ENCODE peak calls at places on chromosome 10, in nine cellular contexts. L is body of pancreas, B is cardiac muscle cell, I is psoas muscle, E is right cardiac atrium, N is left lung, Z is AG04450, P is RWPE2, A is stomach. K is an unnamed sample.

GRCh38 chr10:91569522-91569921 is 63.3 kb downstream of the PPP1R3C start:
- DNase-seq in I (no peak), B (no peak), A (no peak), E (no peak), N (no peak), L (no peak), Z (no peak), P (no peak), K (no peak)

GRCh38 chr10:79286318-79286951 is 60.8 kb upstream of the PPIF start:
- DNase-seq in Z (no peak), I (peak; percentile 84), A (peak; percentile 79), P (no peak), L (peak; percentile 48), N (peak; percentile 90), B (no peak), E (peak; percentile 91), K (peak; percentile 63)

GRCh38 chr10:131436467-131436866 is 124.9 kb upstream of the TCERG1L start:
- DNase-seq in N (no peak), A (no peak), P (peak; percentile 2), I (no peak), E (no peak), L (no peak), Z (no peak), B (no peak), K (no peak)

GRCh38 chr10:5390607-5391205 is 13.9 kb downstream of the TUBAL3 start:
- DNase-seq in L (no peak), B (no peak), A (no peak), I (no peak), N (no peak), E (no peak), P (no peak), Z (no peak), K (no peak)

GRCh38 chr10:62640386-62640785 is 164.1 kb upstream of the ADO start:
- DNase-seq in A (no peak), E (no peak), Z (no peak), P (no peak), L (no peak), N (peak; percentile 63), I (no peak), B (no peak), K (no peak)

GRCh38 chr10:97708976-97709745 is 4.4 kb upstream of the MARVELD1 start:
- DNase-seq in L (peak; percentile 71), I (peak; percentile 62), P (no peak), Z (peak; percentile 67), A (peak; percentile 72), N (peak; percentile 68), E (peak; percentile 90), B (peak; percentile 88), K (peak; percentile 52)

GRCh38 chr10:3783313-3783689 is 1.7 kb downstream of the KLF6 start:
- DNase-seq in B (peak; percentile 64), E (peak; percentile 82), N (peak; percentile 64), P (no peak), L (peak; percentile 71), Z (peak; percentile 78), I (peak; percentile 85), A (peak; percentile 65), K (peak; percentile 60)

GRCh38 chr10:28959850-28960501 is 282.7 kb downstream of the BAMBI start:
- DNase-seq in Z (no peak), E (no peak), A (no peak), I (no peak), N (no peak), P (no peak), B (peak; percentile 32), L (no peak), K (no peak)

GRCh38 chr10:3330687-3331086 is 158.1 kb upstream of the PITRM1 start:
- DNase-seq in E (peak; percentile 77), L (no peak), N (no peak), I (peak; percentile 59), P (no peak), B (no peak), Z (peak; percentile 16), A (no peak), K (no peak)

GRCh38 chr10:59337254-59337653 is 25.1 kb downstream of the FAM13C start:
- DNase-seq in L (peak; percentile 37), Z (peak; percentile 26), N (peak; percentile 37), I (no peak), A (peak; percentile 28), P (no peak), B (peak; percentile 89), E (peak; percentile 59), K (no peak)

GRCh38 chr10:33927347-33927746 is 592.9 kb upstream of the NRP1 start:
- DNase-seq in L (no peak), Z (no peak), I (no peak), P (peak; percentile 94), B (no peak), E (no peak), N (no peak), A (no peak), K (no peak)

GRCh38 chr10:14889318-14889717 is 10.7 kb downstream of the SUV39H2 start:
- DNase-seq in P (no peak), I (no peak), L (no peak), N (no peak), E (no peak), B (no peak), A (no peak), Z (no peak), K (no peak)

GRCh38 chr10:33337335-33337854 is 2.9 kb upstream of the NRP1 start:
- DNase-seq in E (peak; percentile 69), L (peak; percentile 22), A (no peak), I (no peak), N (no peak), P (no peak), B (peak; percentile 81), Z (no peak), K (no peak)

GRCh38 chr10:102744374-102745051 is 765 bp downstream of the WBP1L start:
- DNase-seq in N (peak; percentile 42), A (peak; percentile 31), Z (no peak), L (no peak), B (no peak), P (no peak), I (peak; percentile 66), E (peak; percentile 74), K (no peak)

GRCh38 chr10:107577226-107577625 is 412.7 kb upstream of the SORCS1 start:
- DNase-seq in P (no peak), B (no peak), N (no peak), Z (no peak), I (no peak), A (no peak), L (no peak), E (no peak), K (no peak)

GRCh38 chr10:70458329-70459060 is 17.0 kb upstream of the NODAL start:
- DNase-seq in N (peak; percentile 64), B (peak; percentile 68), P (no peak), E (peak; percentile 92), A (peak; percentile 68), L (peak; percentile 70), I (peak; percentile 91), Z (peak; percentile 26), K (no peak)
- H3K4me3 ChIP-seq in N (peak overlapping the region; percentile 24), B (peak overlapping the region; percentile 15), P (no peak overlapping the region), E (peak overlapping the region; percentile 38), A (peak overlapping the region; percentile 41), L (no peak overlapping the region), I (peak overlapping the region; percentile 63), Z (no peak overlapping the region), K (no peak overlapping the region)

DNA sequence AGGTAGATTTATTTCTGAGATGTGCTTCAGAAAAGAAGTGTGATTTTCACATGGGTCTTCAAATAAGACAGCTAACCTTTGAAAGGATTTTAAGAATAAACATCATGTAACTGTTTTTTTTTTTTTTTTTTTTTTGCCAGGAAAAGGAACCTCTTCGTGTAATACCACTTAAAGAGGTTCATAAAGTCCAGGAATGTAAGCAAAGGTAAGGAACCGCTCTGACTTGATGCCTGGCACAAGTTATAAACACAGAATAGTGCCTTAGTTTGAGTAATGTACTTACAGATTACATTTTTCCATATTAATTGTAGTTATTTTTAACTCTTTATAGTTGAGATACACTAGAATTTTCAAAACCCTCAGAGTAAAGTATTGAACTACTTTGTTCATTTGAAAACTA is 30.4 kb upstream of the ARMS2 start:
- DNase-seq in E (no peak), Z (no peak), B (no peak), N (no peak), A (no peak), I (no peak), L (no peak), P (no peak), K (no peak)
- H3K27ac ChIP-seq in E (no peak overlapping the region), Z (no peak overlapping the region), B (no peak overlapping the region), N (no peak overlapping the region), A (no peak overlapping the region), I (no peak overlapping the region), L (no peak overlapping the region), P (no peak overlapping the region), K (no peak overlapping the region)

GRCh38 chr10:103855852-103856496 is 598 bp upstream of the SH3PXD2A start:
- DNase-seq in A (no peak), N (no peak), I (no peak), L (no peak), B (no peak), P (peak; percentile 11), Z (no peak), E (no peak), K (no peak)
- H3K4me3 ChIP-seq in A (peak overlapping the region; percentile 72), N (peak overlapping the region; percentile 69), I (peak overlapping the region; percentile 96), L (no peak overlapping the region), B (peak overlapping the region; percentile 87), P (peak overlapping the region; percentile 95), Z (peak overlapping the region; percentile 75), E (peak overlapping the region; percentile 89), K (no peak overlapping the region)

GRCh38 chr10:132512693-132513345 is 24.8 kb upstream of the INPP5A start:
- DNase-seq in B (no peak), E (peak; percentile 11), A (no peak), N (no peak), I (peak; percentile 27), P (no peak), Z (no peak), L (peak; percentile 2), K (no peak)

GRCh38 chr10:132517951-132518521 is 19.6 kb upstream of the INPP5A start:
- DNase-seq in E (peak; percentile 60), N (peak; percentile 32), P (peak; percentile 44), Z (no peak), L (peak; percentile 16), A (no peak), B (peak; percentile 73), I (peak; percentile 51), K (no peak)

GRCh38 chr10:132515811-132516726 is 21.5 kb upstream of the INPP5A start:
- DNase-seq in N (peak; percentile 30), Z (no peak), E (peak; percentile 49), B (no peak), P (peak; percentile 34), L (peak; percentile 17), I (peak; percentile 48), A (peak; percentile 8), K (no peak)

GRCh38 chr10:132516771-132517725 is 20.5 kb upstream of the INPP5A start:
- DNase-seq in N (peak; percentile 93), B (peak; percentile 97), P (peak; percentile 78), Z (peak; percentile 91), I (peak; percentile 97), A (peak; percentile 87), L (peak; percentile 86), E (peak; percentile 96), K (no peak)

DNA sequence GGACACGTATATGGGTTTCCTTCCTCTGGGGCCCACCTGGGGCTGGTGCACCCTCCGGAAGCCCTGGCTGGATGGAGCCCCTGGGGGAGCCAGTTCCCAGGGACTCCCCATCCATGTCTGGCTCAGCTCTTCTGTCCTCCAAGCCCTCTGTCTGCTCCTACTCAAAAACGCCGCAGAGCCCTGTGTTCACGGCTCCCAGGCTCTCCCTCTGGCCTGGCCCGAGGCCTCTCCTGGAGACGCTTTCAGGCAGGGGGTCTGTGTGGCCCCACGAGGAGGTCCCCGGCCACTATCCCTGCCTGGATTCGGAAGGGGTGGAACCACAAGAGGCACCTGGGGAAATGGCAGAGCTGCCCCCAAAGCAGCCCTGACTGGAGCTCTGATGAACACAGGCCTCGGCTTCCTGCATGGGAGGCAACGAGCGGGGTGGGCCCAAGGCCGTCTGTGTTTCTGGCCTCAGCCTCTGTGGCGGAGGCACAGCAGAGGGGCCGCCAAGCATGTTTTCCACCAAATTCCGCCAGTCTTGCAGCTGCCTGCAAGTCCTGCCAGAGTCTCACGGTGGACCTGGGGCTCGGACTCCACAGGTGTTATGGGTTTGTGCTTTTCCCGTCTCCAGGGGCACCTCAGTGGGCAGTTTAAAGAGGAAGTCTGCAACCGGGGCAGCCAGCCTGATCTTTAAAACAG is 22.6 kb upstream of the INPP5A start:
- DNase-seq in Z (no peak), B (no peak), N (peak; percentile 19), E (peak; percentile 52), L (peak; percentile 24), A (peak; percentile 13), P (no peak), I (peak; percentile 53), K (no peak)
- H3K27ac ChIP-seq in Z (no peak overlapping the region), B (peak overlapping the region; percentile 75), N (no peak overlapping the region), E (peak overlapping the region; percentile 2), L (peak overlapping the region; percentile 94), A (no peak overlapping the region), P (no peak overlapping the region), I (peak overlapping the region; percentile 15), K (no peak overlapping the region)